ENCODE peak calls at places on chromosomes 4 and X, in six cellular contexts. Z, B, U, G, O and L are unnamed samples.

GRCh38 chr4:66736593-66736992 is 808.7 kb downstream of the CENPC start:
- DNase-seq in Z (no peak), B (no peak), U (no peak), G (no peak), O (no peak), L (peak; percentile 14)

GRCh38 chr4:169351860-169352259 is 81.1 kb upstream of the SH3RF1 start:
- DNase-seq in Z (no peak), B (peak; percentile 2), U (no peak), G (no peak), O (peak; percentile 23), L (peak; percentile 5)

GRCh38 chrX:109440475-109440874 is 41.4 kb downstream of the GUCY2F start:
- DNase-seq in Z (no peak), B (no peak), U (no peak), G (no peak), O (no peak), L (no peak)

GRCh38 chrX:24285082-24285481 is 28.8 kb downstream of the SUPT20HL2 start:
- DNase-seq in Z (no peak), B (no peak), U (no peak), G (no peak), O (no peak), L (no peak)

GRCh38 chrX:66728818-66729271 is 90.0 kb upstream of the EDA2R start:
- DNase-seq in Z (peak; percentile 66), B (peak; percentile 22), U (peak; percentile 39), G (peak; percentile 54), O (no peak), L (peak; percentile 70)

GRCh38 chr4:154982187-154983047 is 201.3 kb downstream of the RBM46 start:
- DNase-seq in Z (peak; percentile 53), B (peak; percentile 15), U (peak; percentile 67), G (peak; percentile 73), O (no peak), L (peak; percentile 56)

GRCh38 chr4:617644-618330 is 7.6 kb upstream of the PDE6B start:
- DNase-seq in Z (no peak), B (no peak), U (no peak), G (no peak), O (no peak), L (no peak)

GRCh38 chr4:184843984-184844554 is 18.3 kb upstream of the ACSL1 start:
- DNase-seq in Z (no peak), B (no peak), U (no peak), G (no peak), O (no peak), L (no peak)

GRCh38 chr4:163382178-163382869 is 38.6 kb downstream of the NPY5R start:
- DNase-seq in Z (peak; percentile 15), B (no peak), U (no peak), G (no peak), O (no peak), L (no peak)

GRCh38 chrX:49059209-49060191 is 701 bp downstream of the CCDC120 start:
- DNase-seq in Z (no peak), B (no peak), U (no peak), G (no peak), O (no peak), L (no peak)

GRCh38 chr4:1656986-1657385 is 27.1 kb downstream of the FAM53A start:
- DNase-seq in Z (no peak), B (no peak), U (no peak), G (no peak), O (no peak), L (no peak)

GRCh38 chr4:173990879-173991231 is 292.6 kb downstream of the FBXO8 start:
- DNase-seq in Z (no peak), B (no peak), U (no peak), G (no peak), O (no peak), L (no peak)

GRCh38 chrX:57453901-57454300 is 137.9 kb upstream of the ZXDB start:
- DNase-seq in Z (no peak), B (no peak), U (peak; percentile 38), G (peak; percentile 5), O (no peak), L (peak; percentile 10)